ENCODE peak calls at places on chromosome 4, in ten cellular contexts. L is Calu3, M is upper lobe of right lung, G is astrocyte of the spinal cord, N is foreskin fibroblast, T is fibroblast of pulmonary artery, V is ovary, U is kidney, Y is WTC11, Z is fibroblast of mammary gland. J is an unnamed sample.

GRCh38 chr4:14233126-14233525 is 605.6 kb upstream of the BOD1L1 start:
- DNase-seq in L (no peak), M (no peak), G (peak; percentile 23), N (no peak), T (no peak), V (no peak), U (no peak), Y (no peak), Z (no peak), J (no peak)

GRCh38 chr4:2537011-2537830 is 774 bp downstream of the FAM193A start:
- DNase-seq in L (peak; percentile 40), M (peak; percentile 86), G (peak; percentile 32), N (peak; percentile 19), T (peak; percentile 23), V (peak; percentile 74), U (peak; percentile 88), Y (peak; percentile 56), Z (peak; percentile 20), J (peak; percentile 88)

GRCh38 chr4:134544303-134544761 is 342.7 kb upstream of the PABPC4L start:
- DNase-seq in L (no peak), M (no peak), G (peak; percentile 65), N (peak; percentile 8), T (peak; percentile 50), V (no peak), U (no peak), Y (no peak), Z (peak; percentile 1), J (no peak)

GRCh38 chr4:176769519-176769918 is 23.2 kb downstream of the VEGFC start:
- DNase-seq in L (no peak), M (no peak), G (peak; percentile 95), N (peak; percentile 88), T (peak; percentile 96), V (no peak), U (no peak), Y (no peak), Z (peak; percentile 98), J (no peak)

GRCh38 chr4:106809083-106809482 is 227.0 kb downstream of the DKK2 start:
- DNase-seq in L (peak; percentile 15), M (no peak), G (peak; percentile 57), N (peak; percentile 38), T (peak; percentile 75), V (no peak), U (no peak), Y (no peak), Z (peak; percentile 64), J (no peak)

GRCh38 chr4:53653484-53654053 is 62.3 kb upstream of the LNX1 start:
- DNase-seq in L (peak; percentile 10), M (no peak), G (peak; percentile 18), N (peak; percentile 38), T (peak; percentile 29), V (peak; percentile 50), U (peak; percentile 80), Y (no peak), Z (peak; percentile 35), J (no peak)

GRCh38 chr4:17809667-17810066 is 890 bp downstream of the DCAF16 start:
- DNase-seq in L (no peak), M (no peak), G (no peak), N (no peak), T (no peak), V (no peak), U (no peak), Y (no peak), Z (no peak), J (no peak)

GRCh38 chr4:11597506-11597905 is 168.8 kb upstream of the HS3ST1 start:
- DNase-seq in L (peak; percentile 26), M (no peak), G (no peak), N (no peak), T (no peak), V (no peak), U (no peak), Y (no peak), Z (no peak), J (no peak)

GRCh38 chr4:71138007-71138600 is 144.7 kb downstream of the DCK start:
- DNase-seq in L (no peak), M (no peak), G (no peak), N (no peak), T (no peak), V (no peak), U (no peak), Y (no peak), Z (no peak), J (no peak)

GRCh38 chr4:71141125-71141524 is 147.7 kb downstream of the DCK start:
- DNase-seq in L (no peak), M (no peak), G (no peak), N (no peak), T (peak; percentile 3), V (no peak), U (no peak), Y (no peak), Z (peak; percentile 16), J (no peak)

GRCh38 chr4:71136071-71136470 is 142.6 kb downstream of the DCK start:
- DNase-seq in L (no peak), M (no peak), G (no peak), N (no peak), T (no peak), V (no peak), U (no peak), Y (no peak), Z (no peak), J (no peak)

DNA sequence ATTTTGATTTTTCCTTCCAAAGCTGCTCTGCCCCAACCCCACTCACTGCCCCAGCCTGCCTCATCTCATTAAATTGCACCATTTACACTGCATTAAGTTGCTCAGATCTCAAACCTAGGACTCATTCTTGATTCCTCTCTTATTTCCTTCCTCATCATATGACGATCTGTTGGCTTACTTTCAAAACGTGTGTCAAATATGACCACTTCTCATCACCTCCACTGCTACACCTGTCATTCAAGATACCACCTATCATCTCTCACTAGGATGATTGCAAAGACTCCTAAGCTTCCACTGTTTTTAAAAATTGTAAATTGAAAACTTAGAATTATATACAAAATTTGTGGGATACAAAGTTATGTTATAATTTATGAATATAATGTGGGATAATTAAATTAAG is 147.1 kb downstream of the DCK start:
- DNase-seq in L (no peak), M (no peak), G (no peak), N (no peak), T (no peak), V (no peak), U (no peak), Y (no peak), Z (no peak), J (no peak)
- TF ChIP-seq CTCF in L (no peak), M (no peak), G (no peak), N (no peak), T (no peak), V (no peak), U (no peak), Y (no peak), Z (no peak), J (no peak)

GRCh38 chr4:121091941-121092340 is 19.6 kb upstream of the NDNF start:
- DNase-seq in L (no peak), M (no peak), G (no peak), N (no peak), T (no peak), V (no peak), U (no peak), Y (no peak), Z (no peak), J (no peak)

GRCh38 chr4:121100093-121100775 is 27.9 kb upstream of the NDNF start:
- DNase-seq in L (no peak), M (no peak), G (no peak), N (no peak), T (no peak), V (no peak), U (no peak), Y (no peak), Z (no peak), J (no peak)

GRCh38 chr4:121096174-121096573 is 23.8 kb upstream of the NDNF start:
- DNase-seq in L (no peak), M (no peak), G (no peak), N (no peak), T (no peak), V (no peak), U (no peak), Y (no peak), Z (no peak), J (no peak)

GRCh38 chr4:121094297-121094966 is 22.1 kb upstream of the NDNF start:
- DNase-seq in L (no peak), M (no peak), G (no peak), N (no peak), T (no peak), V (no peak), U (no peak), Y (no peak), Z (no peak), J (no peak)

DNA sequence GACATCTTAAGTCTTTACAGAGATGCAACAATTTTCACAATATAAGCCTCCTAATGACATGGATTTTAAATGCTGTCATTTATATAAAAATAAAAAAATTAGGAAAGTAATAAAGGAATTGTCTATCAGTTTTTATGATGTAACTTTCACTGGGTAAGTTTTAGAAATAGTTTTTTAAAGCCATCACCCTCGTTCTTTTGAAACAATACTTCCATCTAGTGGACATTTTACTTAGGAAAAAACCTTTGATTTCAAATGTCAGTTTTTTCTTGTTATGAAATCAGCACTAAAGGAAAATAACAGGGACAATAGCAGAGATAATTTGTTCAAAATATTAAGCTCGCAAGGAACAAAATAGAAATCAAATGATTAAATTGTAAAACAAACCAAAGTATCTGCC is 24.3 kb upstream of the NDNF start:
- DNase-seq in L (no peak), M (no peak), G (peak; percentile 57), N (peak; percentile 10), T (peak; percentile 68), V (no peak), U (no peak), Y (no peak), Z (peak; percentile 49), J (no peak)
- TF ChIP-seq CTCF in L (peak; percentile 17), M (peak; percentile 68), G (peak; percentile 42), N (no peak), T (peak; percentile 52), V (peak; percentile 31), U (peak; percentile 30), Y (peak; percentile 37), Z (peak; percentile 56), J (peak; percentile 94)

DNA sequence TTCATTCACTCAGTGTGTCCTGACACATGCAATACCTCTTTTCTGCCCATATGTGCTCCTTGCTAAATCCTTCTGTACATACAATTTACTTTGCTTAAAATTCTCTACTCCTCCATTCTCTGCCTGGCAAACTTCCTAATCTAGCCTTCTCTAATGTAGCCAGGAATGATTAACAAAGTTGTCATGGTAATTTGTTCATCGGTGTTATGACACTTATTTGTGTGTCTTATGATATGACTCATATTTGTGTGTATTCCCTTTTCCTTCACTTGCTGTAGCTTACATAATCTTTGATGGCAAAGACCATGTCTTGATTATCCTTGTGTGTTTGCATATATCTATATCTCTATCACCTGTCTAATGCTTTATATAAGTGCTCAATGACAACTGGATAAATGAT is 133.3 kb downstream of the COL25A1 start:
- DNase-seq in L (no peak), M (no peak), G (no peak), N (no peak), T (no peak), V (no peak), U (no peak), Y (no peak), Z (peak; percentile 28), J (no peak)
- TF ChIP-seq CTCF in L (no peak), M (no peak), G (no peak), N (no peak), T (no peak), V (no peak), U (no peak), Y (no peak), Z (no peak), J (no peak)

GRCh38 chr4:35559559-35560365 is 684.6 kb downstream of the ARAP2 start:
- DNase-seq in L (no peak), M (peak; percentile 57), G (peak; percentile 2), N (no peak), T (no peak), V (no peak), U (peak; percentile 57), Y (no peak), Z (peak; percentile 0), J (peak; percentile 69)

GRCh38 chr4:35556387-35556786 is 687.9 kb downstream of the ARAP2 start:
- DNase-seq in L (no peak), M (no peak), G (no peak), N (no peak), T (no peak), V (no peak), U (no peak), Y (no peak), Z (no peak), J (no peak)
- TF ChIP-seq CTCF in L (no peak), M (no peak), G (no peak), N (no peak), T (no peak), V (no peak), U (no peak), Y (no peak), Z (no peak), J (no peak)